ENCODE peak calls at places on chromosomes 5 and 9, in seven cellular contexts. One of them, this sample, is unnamed.

GRCh38 chr9:19998823-19999455 is 210.1 kb upstream of the SLC24A2 start:
- DNase-seq in AG04450: no peak
- DNase-seq in CD8-positive, alpha-beta T cell: no peak
- DNase-seq in NB4: no peak
- DNase-seq in keratinocyte: no peak
- DNase-seq in fibroblast of lung: peak; percentile 61
- DNase-seq in neural progenitor cell: no peak
- DNase-seq in this sample: no peak

GRCh38 chr5:130350131-130350530 is 445.9 kb downstream of the CHSY3 start:
- DNase-seq in keratinocyte: no peak
- DNase-seq in fibroblast of lung: peak; percentile 19
- DNase-seq in AG04450: no peak
- DNase-seq in NB4: no peak
- DNase-seq in CD8-positive, alpha-beta T cell: no peak
- DNase-seq in neural progenitor cell: no peak
- DNase-seq in this sample: no peak

GRCh38 chr5:67315082-67315801 is 118.6 kb upstream of the CD180 start:
- DNase-seq in keratinocyte: no peak
- DNase-seq in AG04450: no peak
- DNase-seq in NB4: no peak
- DNase-seq in neural progenitor cell: peak; percentile 59
- DNase-seq in fibroblast of lung: peak; percentile 77
- DNase-seq in CD8-positive, alpha-beta T cell: no peak
- DNase-seq in this sample: no peak

GRCh38 chr5:63963080-63963735 is 963 bp upstream of the HTR1A start:
- DNase-seq in neural progenitor cell: peak; percentile 95
- DNase-seq in fibroblast of lung: peak; percentile 58
- DNase-seq in NB4: peak; percentile 72
- DNase-seq in AG04450: peak; percentile 18
- DNase-seq in keratinocyte: peak; percentile 5
- DNase-seq in CD8-positive, alpha-beta T cell: no peak
- DNase-seq in this sample: no peak

GRCh38 chr5:145948921-145949320 is 12.5 kb downstream of the SH3RF2 start:
- DNase-seq in NB4: no peak
- DNase-seq in CD8-positive, alpha-beta T cell: no peak
- DNase-seq in fibroblast of lung: no peak
- DNase-seq in AG04450: no peak
- DNase-seq in keratinocyte: no peak
- DNase-seq in neural progenitor cell: no peak
- DNase-seq in this sample: no peak

GRCh38 chr5:111454198-111454606 is 58.1 kb downstream of the STARD4 start:
- DNase-seq in neural progenitor cell: no peak
- DNase-seq in NB4: no peak
- DNase-seq in CD8-positive, alpha-beta T cell: no peak
- DNase-seq in AG04450: no peak
- DNase-seq in keratinocyte: peak; percentile 25
- DNase-seq in fibroblast of lung: peak; percentile 73
- DNase-seq in this sample: no peak

GRCh38 chr5:55226934-55227737 is at the start of gene MCIDAS:
- DNase-seq in AG04450: no peak
- DNase-seq in keratinocyte: no peak
- DNase-seq in neural progenitor cell: peak; percentile 93
- DNase-seq in fibroblast of lung: peak; percentile 25
- DNase-seq in NB4: peak; percentile 79
- DNase-seq in CD8-positive, alpha-beta T cell: no peak
- DNase-seq in this sample: no peak

GRCh38 chr5:67941750-67942450 is 273.7 kb upstream of the PIK3R1 start:
- DNase-seq in fibroblast of lung: peak; percentile 75
- DNase-seq in neural progenitor cell: no peak
- DNase-seq in CD8-positive, alpha-beta T cell: no peak
- DNase-seq in keratinocyte: no peak
- DNase-seq in NB4: no peak
- DNase-seq in AG04450: no peak
- DNase-seq in this sample: no peak

GRCh38 chr9:135600296-135600805 is 38.8 kb downstream of the PAEP start:
- DNase-seq in CD8-positive, alpha-beta T cell: no peak
- DNase-seq in NB4: no peak
- DNase-seq in AG04450: no peak
- DNase-seq in keratinocyte: no peak
- DNase-seq in neural progenitor cell: no peak
- DNase-seq in fibroblast of lung: no peak
- DNase-seq in this sample: no peak

GRCh38 chr5:4994994-4995393 is 145.1 kb upstream of the ADAMTS16 start:
- DNase-seq in AG04450: no peak
- DNase-seq in CD8-positive, alpha-beta T cell: no peak
- DNase-seq in fibroblast of lung: peak; percentile 87
- DNase-seq in neural progenitor cell: no peak
- DNase-seq in NB4: peak; percentile 17
- DNase-seq in keratinocyte: no peak
- DNase-seq in this sample: no peak

GRCh38 chr9:95004452-95005275 is 278.2 kb downstream of the AOPEP start:
- DNase-seq in neural progenitor cell: peak; percentile 78
- DNase-seq in AG04450: no peak
- DNase-seq in keratinocyte: no peak
- DNase-seq in fibroblast of lung: peak; percentile 54
- DNase-seq in NB4: peak; percentile 31
- DNase-seq in CD8-positive, alpha-beta T cell: peak; percentile 0
- DNase-seq in this sample: peak; percentile 58

GRCh38 chr5:52786937-52787599 is 648 bp upstream of the ITGA1 start:
- DNase-seq in neural progenitor cell: no peak
- DNase-seq in keratinocyte: no peak
- DNase-seq in CD8-positive, alpha-beta T cell: no peak
- DNase-seq in NB4: peak; percentile 11
- DNase-seq in AG04450: no peak
- DNase-seq in fibroblast of lung: no peak
- DNase-seq in this sample: peak; percentile 43

GRCh38 chr5:35415305-35415704 is 185.0 kb upstream of the PRLR start:
- DNase-seq in fibroblast of lung: no peak
- DNase-seq in neural progenitor cell: no peak
- DNase-seq in NB4: no peak
- DNase-seq in AG04450: no peak
- DNase-seq in keratinocyte: no peak
- DNase-seq in CD8-positive, alpha-beta T cell: no peak
- DNase-seq in this sample: no peak

GRCh38 chr9:128097156-128098016 is 29.4 kb downstream of the SLC25A25 start:
- DNase-seq in AG04450: no peak
- DNase-seq in keratinocyte: no peak
- DNase-seq in NB4: no peak
- DNase-seq in fibroblast of lung: peak; percentile 37
- DNase-seq in neural progenitor cell: peak; percentile 17
- DNase-seq in CD8-positive, alpha-beta T cell: no peak
- DNase-seq in this sample: no peak

GRCh38 chr5:36374275-36374862 is 72.7 kb upstream of the RANBP3L start:
- DNase-seq in AG04450: peak; percentile 24
- DNase-seq in NB4: no peak
- DNase-seq in fibroblast of lung: peak; percentile 96
- DNase-seq in neural progenitor cell: no peak
- DNase-seq in CD8-positive, alpha-beta T cell: no peak
- DNase-seq in keratinocyte: no peak
- DNase-seq in this sample: no peak

GRCh38 chr5:147560982-147561381 is 51.1 kb upstream of the DPYSL3 start:
- DNase-seq in fibroblast of lung: peak; percentile 32
- DNase-seq in AG04450: no peak
- DNase-seq in keratinocyte: no peak
- DNase-seq in NB4: no peak
- DNase-seq in neural progenitor cell: peak; percentile 77
- DNase-seq in CD8-positive, alpha-beta T cell: no peak
- DNase-seq in this sample: no peak

GRCh38 chr9:75593920-75594319 is 296.6 kb upstream of the PCSK5 start:
- DNase-seq in keratinocyte: no peak
- DNase-seq in CD8-positive, alpha-beta T cell: no peak
- DNase-seq in neural progenitor cell: no peak
- DNase-seq in fibroblast of lung: no peak
- DNase-seq in AG04450: no peak
- DNase-seq in NB4: no peak
- DNase-seq in this sample: no peak

DNA sequence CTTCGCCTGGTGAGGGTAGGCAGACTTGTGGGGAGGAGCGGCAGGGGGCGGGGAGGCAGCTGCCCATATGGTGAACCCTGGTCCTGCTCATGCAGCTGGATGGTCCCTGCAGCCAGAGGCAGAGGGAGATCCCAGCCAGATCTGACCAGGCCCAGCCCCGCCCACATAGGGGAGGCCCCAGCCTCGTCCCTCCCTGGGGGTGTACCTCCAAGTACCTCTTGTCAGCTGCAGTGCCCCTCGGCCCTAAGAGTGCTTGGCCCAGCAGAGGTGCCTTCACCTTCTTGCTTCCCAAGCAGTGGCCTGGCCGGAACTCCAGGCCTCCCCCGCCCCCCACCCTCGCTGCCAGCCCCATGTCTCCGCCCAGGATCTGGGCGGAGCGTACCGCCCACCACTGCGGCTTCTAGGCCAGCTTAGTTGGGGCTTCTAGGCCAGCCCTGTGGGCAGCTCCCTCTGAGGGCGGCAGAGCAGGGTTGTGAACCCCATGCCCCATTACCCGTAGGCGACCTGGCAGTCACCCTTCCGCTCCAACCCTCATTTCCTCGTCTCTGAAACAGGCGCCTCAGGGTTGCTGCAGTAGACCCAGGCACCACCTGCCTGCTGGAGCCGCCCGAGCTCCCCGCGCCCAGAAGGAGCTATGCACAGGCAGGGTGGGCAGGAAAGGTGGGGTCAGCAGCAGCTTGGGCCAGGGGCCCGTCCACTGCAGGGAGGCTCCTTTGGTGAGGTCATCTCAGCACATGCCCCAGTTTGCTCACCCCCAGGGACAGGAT is at the start of gene SARDH:
- DNase-seq in neural progenitor cell: peak; percentile 84
- DNase-seq in CD8-positive, alpha-beta T cell: peak; percentile 21
- DNase-seq in AG04450: no peak
- DNase-seq in keratinocyte: no peak
- DNase-seq in NB4: peak; percentile 38
- DNase-seq in fibroblast of lung: peak; percentile 39
- DNase-seq in this sample: peak; percentile 56
- H3K4me3 ChIP-seq in neural progenitor cell: peak within 1 kb of the TSS; percentile 36
- H3K4me3 ChIP-seq in CD8-positive, alpha-beta T cell: peak within 1 kb of the TSS; percentile 42
- H3K4me3 ChIP-seq in AG04450: peak within 1 kb of the TSS; percentile 57
- H3K4me3 ChIP-seq in keratinocyte: no peak within 1 kb of the TSS
- H3K4me3 ChIP-seq in NB4: no peak within 1 kb of the TSS
- H3K4me3 ChIP-seq in fibroblast of lung: peak within 1 kb of the TSS; percentile 50
- H3K4me3 ChIP-seq in this sample: peak within 1 kb of the TSS; percentile 21

DNA sequence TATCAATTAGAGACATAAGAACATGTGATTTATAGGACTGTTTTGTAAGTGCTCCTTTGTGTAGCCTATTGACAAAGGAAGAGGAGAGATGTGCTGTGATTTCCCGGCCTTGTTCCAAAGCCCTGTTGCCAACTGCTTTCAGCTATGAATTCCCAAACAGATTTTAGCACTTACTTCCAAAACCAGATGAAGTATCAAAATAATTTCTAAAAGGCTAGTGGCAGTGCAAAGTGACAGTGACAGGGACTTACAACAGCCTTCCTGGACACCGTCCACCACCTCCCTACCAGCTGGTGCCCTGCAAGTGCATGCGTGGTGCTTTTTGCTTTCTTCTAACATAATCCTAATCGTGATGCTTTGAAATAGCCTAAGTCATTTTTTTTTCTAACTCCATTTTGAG is 254.1 kb upstream of the ACTBL2 start:
- DNase-seq in CD8-positive, alpha-beta T cell: no peak
- DNase-seq in fibroblast of lung: no peak
- DNase-seq in neural progenitor cell: no peak
- DNase-seq in keratinocyte: no peak
- DNase-seq in AG04450: no peak
- DNase-seq in NB4: no peak
- DNase-seq in this sample: no peak
- TF ChIP-seq CTCF in CD8-positive, alpha-beta T cell: no peak
- TF ChIP-seq CTCF in fibroblast of lung: no peak
- TF ChIP-seq CTCF in neural progenitor cell: no peak
- TF ChIP-seq CTCF in keratinocyte: no peak
- TF ChIP-seq CTCF in AG04450: no peak
- TF ChIP-seq CTCF in NB4: no peak
- TF ChIP-seq CTCF in this sample: no peak

DNA sequence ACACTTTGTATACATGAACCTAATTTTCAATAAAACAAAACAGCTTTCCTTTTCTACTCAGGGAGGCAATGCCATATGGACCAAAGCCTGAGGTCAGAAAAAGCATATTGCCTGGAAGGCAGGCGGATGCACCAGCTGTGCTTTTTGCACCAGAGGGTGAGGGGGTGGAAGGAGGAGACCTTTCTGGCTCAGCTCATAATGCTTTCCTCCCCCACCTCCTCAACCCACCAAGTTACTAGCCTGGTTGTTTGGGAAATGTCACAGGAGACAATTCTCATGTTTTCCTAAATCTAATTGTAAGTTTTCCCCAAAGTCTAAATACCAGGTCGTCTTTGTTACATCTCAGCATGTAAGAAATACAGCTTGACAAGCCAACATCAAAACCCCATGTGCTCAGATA is 72.6 kb upstream of the DMRTA1 start:
- DNase-seq in keratinocyte: no peak
- DNase-seq in AG04450: no peak
- DNase-seq in NB4: no peak
- DNase-seq in neural progenitor cell: no peak
- DNase-seq in fibroblast of lung: no peak
- DNase-seq in CD8-positive, alpha-beta T cell: no peak
- DNase-seq in this sample: no peak
- H3K4me3 ChIP-seq in keratinocyte: no peak overlapping the region
- H3K4me3 ChIP-seq in AG04450: no peak overlapping the region
- H3K4me3 ChIP-seq in NB4: no peak overlapping the region
- H3K4me3 ChIP-seq in neural progenitor cell: no peak overlapping the region
- H3K4me3 ChIP-seq in fibroblast of lung: no peak overlapping the region
- H3K4me3 ChIP-seq in CD8-positive, alpha-beta T cell: no peak overlapping the region
- H3K4me3 ChIP-seq in this sample: no peak overlapping the region

GRCh38 chr5:181566-181965 is 9.7 kb upstream of the LRRC14B start:
- DNase-seq in fibroblast of lung: no peak
- DNase-seq in NB4: no peak
- DNase-seq in AG04450: no peak
- DNase-seq in neural progenitor cell: no peak
- DNase-seq in keratinocyte: no peak
- DNase-seq in CD8-positive, alpha-beta T cell: no peak
- DNase-seq in this sample: peak; percentile 72
- TF ChIP-seq CTCF in fibroblast of lung: no peak
- TF ChIP-seq CTCF in NB4: no peak
- TF ChIP-seq CTCF in AG04450: no peak
- TF ChIP-seq CTCF in neural progenitor cell: no peak
- TF ChIP-seq CTCF in keratinocyte: no peak
- TF ChIP-seq CTCF in CD8-positive, alpha-beta T cell: no peak
- TF ChIP-seq CTCF in this sample: no peak

DNA sequence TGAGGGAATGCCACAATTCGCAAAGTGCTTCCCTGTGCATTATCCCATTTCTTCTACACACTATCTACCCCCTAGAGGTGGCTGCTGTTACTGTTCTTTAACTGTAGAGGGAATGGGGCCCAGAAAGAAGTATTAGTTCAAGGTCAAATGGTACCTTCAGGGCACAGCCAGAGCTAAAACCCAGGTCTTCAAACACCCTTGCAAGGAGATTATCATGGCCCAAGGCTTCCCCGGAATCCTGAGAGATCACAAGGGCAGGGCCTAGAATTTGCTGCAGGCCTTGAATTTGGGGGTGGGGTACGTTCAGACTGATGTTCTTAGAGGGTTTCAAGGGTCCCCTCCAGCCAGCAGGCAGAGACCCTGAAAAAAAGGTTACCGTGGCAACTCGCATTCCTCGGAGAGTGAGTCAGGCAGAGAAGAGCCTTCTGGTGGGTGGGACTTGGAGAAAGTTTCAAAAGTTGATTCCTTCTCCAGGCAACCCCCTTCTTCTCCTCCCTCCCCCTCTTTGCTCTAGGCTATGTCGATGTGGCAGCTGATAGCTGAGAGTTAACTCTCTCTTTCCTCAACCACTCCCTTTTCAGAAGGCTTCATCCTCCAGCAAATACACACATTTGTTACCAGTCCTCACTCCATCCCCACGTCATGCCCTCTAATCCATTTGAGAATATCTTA is 1.9 kb downstream of the SPARC start:
- DNase-seq in fibroblast of lung: peak; percentile 96
- DNase-seq in CD8-positive, alpha-beta T cell: no peak
- DNase-seq in AG04450: peak; percentile 94
- DNase-seq in neural progenitor cell: peak; percentile 72
- DNase-seq in keratinocyte: peak; percentile 78
- DNase-seq in NB4: peak; percentile 24
- DNase-seq in this sample: no peak
- H3K4me3 ChIP-seq in fibroblast of lung: peak overlapping the region; percentile 94
- H3K4me3 ChIP-seq in CD8-positive, alpha-beta T cell: no peak overlapping the region
- H3K4me3 ChIP-seq in AG04450: peak overlapping the region; percentile 99
- H3K4me3 ChIP-seq in neural progenitor cell: peak overlapping the region; percentile 61
- H3K4me3 ChIP-seq in keratinocyte: peak overlapping the region; percentile 86
- H3K4me3 ChIP-seq in NB4: no peak overlapping the region
- H3K4me3 ChIP-seq in this sample: peak overlapping the region; percentile 52

This sample was measured in left lung.